ENCODE peak calls at places on chromosomes 13 and 19, in four cellular contexts. One of them, this sample, is unnamed.

GRCh38 chr13:20118268-20119140 is 42.3 kb downstream of the GJA3 start:
- DNase-seq in IMR-90: no peak
- DNase-seq in neuronal stem cell: no peak
- DNase-seq in H1: no peak
- DNase-seq in this sample: peak

GRCh38 chr19:15265849-15266248 is 33.6 kb upstream of the EPHX3 start:
- DNase-seq in IMR-90: peak
- DNase-seq in neuronal stem cell: no peak
- DNase-seq in H1: no peak
- DNase-seq in this sample: no peak

GRCh38 chr19:6536138-6536671 is 5.4 kb downstream of the TNFSF9 start:
- DNase-seq in IMR-90: no peak
- DNase-seq in neuronal stem cell: no peak
- DNase-seq in H1: no peak
- DNase-seq in this sample: peak

GRCh38 chr13:112324121-112324520 is 52.0 kb upstream of the SPACA7 start:
- DNase-seq in IMR-90: no peak
- DNase-seq in neuronal stem cell: no peak
- DNase-seq in H1: no peak
- DNase-seq in this sample: no peak

GRCh38 chr19:45640849-45641273 is 1.7 kb upstream of the EML2 start:
- DNase-seq in IMR-90: no peak
- DNase-seq in neuronal stem cell: no peak
- DNase-seq in H1: no peak
- DNase-seq in this sample: no peak

GRCh38 chr19:41707502-41707812 is 969 bp upstream of the CEACAM5 start:
- DNase-seq in IMR-90: no peak
- DNase-seq in neuronal stem cell: no peak
- DNase-seq in H1: no peak
- DNase-seq in this sample: no peak

GRCh38 chr19:17784201-17785008 is 10.5 kb upstream of the B3GNT3 start:
- DNase-seq in IMR-90: peak
- DNase-seq in neuronal stem cell: peak
- DNase-seq in H1: no peak
- DNase-seq in this sample: peak

GRCh38 chr13:113129921-113130750 is 7.5 kb downstream of the F10 start:
- DNase-seq in IMR-90: no peak
- DNase-seq in neuronal stem cell: no peak
- DNase-seq in H1: no peak
- DNase-seq in this sample: no peak

GRCh38 chr19:55304279-55304978 is 20.6 kb downstream of the BRSK1 start:
- DNase-seq in IMR-90: no peak
- DNase-seq in neuronal stem cell: no peak
- DNase-seq in H1: no peak
- DNase-seq in this sample: peak

GRCh38 chr19:7799640-7800355 is 30.2 kb upstream of the EVI5L start:
- DNase-seq in IMR-90: peak
- DNase-seq in neuronal stem cell: peak
- DNase-seq in H1: peak
- DNase-seq in this sample: peak

GRCh38 chr13:23558675-23559536 is 11.3 kb upstream of the TNFRSF19 start:
- DNase-seq in IMR-90: peak
- DNase-seq in neuronal stem cell: no peak
- DNase-seq in H1: no peak
- DNase-seq in this sample: peak

GRCh38 chr13:44576396-44577235 is 486 bp upstream of the TSC22D1 start:
- DNase-seq in IMR-90: no peak
- DNase-seq in neuronal stem cell: peak
- DNase-seq in H1: no peak
- DNase-seq in this sample: peak

GRCh38 chr13:20182231-20182846 is 10.4 kb downstream of the GJB2 start:
- DNase-seq in IMR-90: peak
- DNase-seq in neuronal stem cell: peak
- DNase-seq in H1: no peak
- DNase-seq in this sample: peak

GRCh38 chr13:113061271-113061625 is 44.3 kb upstream of the F7 start:
- DNase-seq in IMR-90: no peak
- DNase-seq in neuronal stem cell: no peak
- DNase-seq in H1: no peak
- DNase-seq in this sample: no peak

GRCh38 chr13:106532111-106532929 is 3.1 kb downstream of the EFNB2 start:
- DNase-seq in IMR-90: peak
- DNase-seq in neuronal stem cell: no peak
- DNase-seq in H1: no peak
- DNase-seq in this sample: no peak

GRCh38 chr13:50220938-50221337 is 205.7 kb downstream of the KCNRG start:
- DNase-seq in IMR-90: no peak
- DNase-seq in neuronal stem cell: no peak
- DNase-seq in H1: no peak
- DNase-seq in this sample: no peak

GRCh38 chr13:26786651-26787295 is 26.2 kb upstream of the GPR12 start:
- DNase-seq in IMR-90: no peak
- DNase-seq in neuronal stem cell: no peak
- DNase-seq in H1: no peak
- DNase-seq in this sample: no peak

GRCh38 chr19:58581227-58582141 is 8.3 kb upstream of the MZF1 start:
- DNase-seq in IMR-90: peak
- DNase-seq in neuronal stem cell: peak
- DNase-seq in H1: peak
- DNase-seq in this sample: peak

GRCh38 chr19:14368011-14368513 is 13.2 kb upstream of the ADGRE5 start:
- DNase-seq in IMR-90: no peak
- DNase-seq in neuronal stem cell: no peak
- DNase-seq in H1: no peak
- DNase-seq in this sample: no peak

GRCh38 chr13:92175330-92175729 is 776.9 kb downstream of the GPC5 start:
- DNase-seq in IMR-90: peak
- DNase-seq in neuronal stem cell: peak
- DNase-seq in H1: no peak
- DNase-seq in this sample: no peak

GRCh38 chr13:53064721-53065120 is 36.1 kb downstream of the OLFM4 start:
- DNase-seq in IMR-90: no peak
- DNase-seq in neuronal stem cell: no peak
- DNase-seq in H1: no peak
- DNase-seq in this sample: no peak

GRCh38 chr13:50713849-50714248 is 129.6 kb downstream of the DLEU7 start:
- DNase-seq in IMR-90: peak
- DNase-seq in neuronal stem cell: no peak
- DNase-seq in H1: no peak
- DNase-seq in this sample: peak

GRCh38 chr13:98997738-98998641 is 20.1 kb upstream of the DOCK9 start:
- DNase-seq in IMR-90: no peak
- DNase-seq in neuronal stem cell: no peak
- DNase-seq in H1: no peak
- DNase-seq in this sample: peak

GRCh38 chr13:41075034-41075433 is 13.7 kb downstream of the WBP4 start:
- DNase-seq in IMR-90: peak
- DNase-seq in neuronal stem cell: no peak
- DNase-seq in H1: no peak
- DNase-seq in this sample: peak

GRCh38 chr13:110070511-110071120 is 236.3 kb downstream of the COL4A1 start:
- DNase-seq in IMR-90: peak
- DNase-seq in neuronal stem cell: no peak
- DNase-seq in H1: no peak
- DNase-seq in this sample: no peak

GRCh38 chr19:36041831-36042230 is 9.2 kb upstream of the CLIP3 start:
- DNase-seq in IMR-90: peak
- DNase-seq in neuronal stem cell: no peak
- DNase-seq in H1: no peak
- DNase-seq in this sample: peak

GRCh38 chr19:54792814-54793213 is 10.6 kb upstream of the KIR2DL4 start:
- DNase-seq in IMR-90: no peak
- DNase-seq in neuronal stem cell: no peak
- DNase-seq in H1: no peak
- DNase-seq in this sample: no peak

GRCh38 chr19:38700350-38700932 is 43.8 kb downstream of the CAPN12 start:
- DNase-seq in IMR-90: no peak
- DNase-seq in neuronal stem cell: no peak
- DNase-seq in H1: no peak
- DNase-seq in this sample: no peak

GRCh38 chr19:35846038-35846668 is 6.2 kb downstream of the NPHS1 start:
- DNase-seq in IMR-90: no peak
- DNase-seq in neuronal stem cell: no peak
- DNase-seq in H1: no peak
- DNase-seq in this sample: no peak

GRCh38 chr19:17466487-17466850 is 3.9 kb upstream of the SLC27A1 start:
- DNase-seq in IMR-90: no peak
- DNase-seq in neuronal stem cell: no peak
- DNase-seq in H1: no peak
- DNase-seq in this sample: no peak

GRCh38 chr13:41925014-41925413 is 35.9 kb downstream of the VWA8 start:
- DNase-seq in IMR-90: no peak
- DNase-seq in neuronal stem cell: no peak
- DNase-seq in H1: no peak
- DNase-seq in this sample: no peak

GRCh38 chr13:42878721-42879120 is 97.3 kb downstream of the FAM216B start:
- DNase-seq in IMR-90: no peak
- DNase-seq in neuronal stem cell: no peak
- DNase-seq in H1: no peak
- DNase-seq in this sample: no peak

GRCh38 chr19:28606269-28607032 is 606.5 kb downstream of the UQCRFS1 start:
- DNase-seq in IMR-90: no peak
- DNase-seq in neuronal stem cell: no peak
- DNase-seq in H1: no peak
- DNase-seq in this sample: no peak

GRCh38 chr13:107867701-107868661 is 347.4 kb downstream of the LIG4 start:
- DNase-seq in IMR-90: peak
- DNase-seq in neuronal stem cell: peak
- DNase-seq in H1: no peak
- DNase-seq in this sample: no peak
- H3K23ac ChIP-seq in IMR-90: peak
- H3K23ac ChIP-seq in neuronal stem cell: peak
- H3K23ac ChIP-seq in H1: no peak
- H3K23ac ChIP-seq in this sample: no peak

GRCh38 chr13:27970382-27971235 is 1.5 kb upstream of the CDX2 start:
- DNase-seq in IMR-90: no peak
- DNase-seq in neuronal stem cell: no peak
- DNase-seq in H1: no peak
- DNase-seq in this sample: no peak
- H3K23ac ChIP-seq in IMR-90: no peak
- H3K23ac ChIP-seq in neuronal stem cell: no peak
- H3K23ac ChIP-seq in H1: no peak
- H3K23ac ChIP-seq in this sample: no peak

GRCh38 chr19:48965033-48965805 is at the start of gene FTL:
- DNase-seq in IMR-90: peak
- DNase-seq in neuronal stem cell: peak
- DNase-seq in H1: peak
- DNase-seq in this sample: peak
- H3K23ac ChIP-seq in IMR-90: peak
- H3K23ac ChIP-seq in neuronal stem cell: peak
- H3K23ac ChIP-seq in H1: no peak
- H3K23ac ChIP-seq in this sample: no peak

GRCh38 chr19:3508771-3509535 is 2.8 kb downstream of the FZR1 start:
- DNase-seq in IMR-90: peak
- DNase-seq in neuronal stem cell: no peak
- DNase-seq in H1: no peak
- DNase-seq in this sample: no peak

GRCh38 chr19:3507371-3508120 is 1.4 kb downstream of the FZR1 start:
- DNase-seq in IMR-90: no peak
- DNase-seq in neuronal stem cell: no peak
- DNase-seq in H1: no peak
- DNase-seq in this sample: peak

GRCh38 chr19:3505598-3506383 is at the start of gene FZR1:
- DNase-seq in IMR-90: peak
- DNase-seq in neuronal stem cell: peak
- DNase-seq in H1: peak
- DNase-seq in this sample: peak

GRCh38 chr19:3504723-3505122 is 1.4 kb upstream of the FZR1 start:
- DNase-seq in IMR-90: no peak
- DNase-seq in neuronal stem cell: no peak
- DNase-seq in H1: no peak
- DNase-seq in this sample: no peak

DNA sequence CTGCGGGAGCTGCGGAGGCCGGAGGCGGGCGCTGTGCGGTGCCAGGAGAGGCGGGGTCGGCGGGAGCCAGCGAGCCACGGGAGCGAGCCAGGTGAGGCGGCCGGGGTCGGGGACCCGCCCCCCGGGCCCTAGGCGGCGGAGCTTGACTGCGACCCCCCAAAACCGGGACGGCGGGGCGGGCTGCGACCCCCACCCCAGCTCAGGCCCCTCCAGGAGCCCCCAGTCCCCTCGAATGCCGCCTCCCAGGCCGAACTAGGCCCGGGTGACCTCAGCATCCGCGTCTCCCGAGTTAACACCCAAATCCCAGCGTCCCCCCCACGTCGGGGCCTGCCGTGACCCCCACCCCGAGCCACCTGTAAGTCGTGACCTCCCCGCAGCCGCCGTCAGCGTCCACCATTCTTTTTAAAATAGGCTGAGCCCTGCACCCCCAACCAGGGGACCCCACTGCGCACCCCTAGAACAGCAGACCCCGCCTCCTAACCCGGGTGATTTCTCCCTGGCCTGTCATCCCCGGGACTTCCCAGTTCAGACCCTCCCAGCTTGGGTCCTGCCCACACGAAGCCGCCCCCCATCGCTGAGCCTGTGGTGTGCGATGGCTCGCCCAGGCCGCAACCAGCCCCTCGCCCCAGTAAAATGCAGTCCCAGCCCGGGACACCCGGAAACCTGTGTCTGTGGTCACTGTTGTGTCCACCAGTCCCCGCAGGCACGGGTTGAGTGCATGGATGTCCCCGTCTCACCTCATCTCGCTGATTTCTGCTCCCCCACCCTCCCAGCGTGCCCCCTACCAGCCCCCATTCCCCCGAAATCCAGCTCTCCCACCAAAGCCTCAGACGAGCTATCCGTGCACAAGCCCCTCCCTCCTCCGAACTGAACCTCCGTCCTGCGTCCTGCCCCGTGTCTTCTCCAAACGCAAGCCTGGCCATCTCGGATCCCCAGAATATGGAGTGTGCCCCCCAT is 551 bp downstream of the FZR1 start:
- DNase-seq in IMR-90: no peak
- DNase-seq in neuronal stem cell: no peak
- DNase-seq in H1: no peak
- DNase-seq in this sample: peak
- H3K23ac ChIP-seq in IMR-90: peak
- H3K23ac ChIP-seq in neuronal stem cell: peak
- H3K23ac ChIP-seq in H1: peak
- H3K23ac ChIP-seq in this sample: no peak

GRCh38 chr13:36131215-36131930 is at the start of gene DCLK1:
- DNase-seq in IMR-90: no peak
- DNase-seq in neuronal stem cell: peak
- DNase-seq in H1: no peak
- DNase-seq in this sample: peak
- H3K23ac ChIP-seq in IMR-90: no peak
- H3K23ac ChIP-seq in neuronal stem cell: peak
- H3K23ac ChIP-seq in H1: no peak
- H3K23ac ChIP-seq in this sample: no peak